ENCODE peak calls at places on chromosomes 7 and 10, in six cellular contexts. P is HCT116, B is psoas muscle, O is OCI-LY7, U is adipocyte, W is HFF-Myc. X is an unnamed sample.

GRCh38 chr10:130050008-130050407 is 60.6 kb downstream of the C10orf143 start:
- DNase-seq in P (no peak), B (no peak), O (no peak), U (no peak), W (no peak), X (no peak)

GRCh38 chr7:101943889-101944605 is 126.6 kb downstream of the CUX1 start:
- DNase-seq in P (no peak), B (no peak), O (no peak), U (no peak), W (no peak), X (no peak)

GRCh38 chr7:45026984-45027773 is 27.2 kb downstream of the CCM2 start:
- DNase-seq in P (no peak), B (no peak), O (peak; percentile 79), U (no peak), W (peak; percentile 19), X (no peak)

GRCh38 chr10:6269953-6270867 is 67.5 kb downstream of the PFKFB3 start:
- DNase-seq in P (no peak), B (no peak), O (peak; percentile 16), U (no peak), W (peak; percentile 9), X (no peak)

GRCh38 chr10:3179174-3179573 is 6.6 kb upstream of the PITRM1 start:
- DNase-seq in P (no peak), B (no peak), O (no peak), U (no peak), W (no peak), X (no peak)

GRCh38 chr7:123271856-123272255 is 72.1 kb upstream of the SLC13A1 start:
- DNase-seq in P (no peak), B (no peak), O (no peak), U (no peak), W (no peak), X (no peak)

GRCh38 chr7:123658023-123658422 is 2.4 kb downstream of the LMOD2 start:
- DNase-seq in P (no peak), B (no peak), O (no peak), U (no peak), W (no peak), X (no peak)

GRCh38 chr10:98267894-98268693 is at the start of gene LOXL4:
- DNase-seq in P (no peak), B (peak; percentile 63), O (peak; percentile 27), U (peak; percentile 64), W (no peak), X (no peak)

GRCh38 chr10:23980054-23980453 is 228.9 kb upstream of the KIAA1217 start:
- DNase-seq in P (no peak), B (no peak), O (no peak), U (no peak), W (no peak), X (no peak)

GRCh38 chr10:50470798-50471582 is 152.8 kb downstream of the SGMS1 start:
- DNase-seq in P (no peak), B (no peak), O (no peak), U (peak; percentile 26), W (no peak), X (no peak)

GRCh38 chr7:97401398-97401797 is 283.9 kb downstream of the SDHAF3 start:
- DNase-seq in P (no peak), B (no peak), O (no peak), U (no peak), W (no peak), X (peak; percentile 43)

GRCh38 chr7:15464762-15465144 is 97.1 kb downstream of the AGMO start:
- DNase-seq in P (no peak), B (no peak), O (no peak), U (no peak), W (no peak), X (no peak)

GRCh38 chr10:120456143-120456625 is 843 bp upstream of the PLPP4 start:
- DNase-seq in P (no peak), B (no peak), O (no peak), U (no peak), W (no peak), X (no peak)

GRCh38 chr7:94654764-94655561 is 970 bp downstream of the SGCE start:
- DNase-seq in P (no peak), B (no peak), O (peak; percentile 7), U (peak; percentile 75), W (no peak), X (no peak)

GRCh38 chr7:27409776-27410175 is 167.2 kb downstream of the EVX1 start:
- DNase-seq in P (no peak), B (no peak), O (no peak), U (no peak), W (peak; percentile 76), X (no peak)

GRCh38 chr10:95872158-95872711 is 35.5 kb upstream of the CC2D2B start:
- DNase-seq in P (no peak), B (no peak), O (no peak), U (no peak), W (no peak), X (no peak)

DNA sequence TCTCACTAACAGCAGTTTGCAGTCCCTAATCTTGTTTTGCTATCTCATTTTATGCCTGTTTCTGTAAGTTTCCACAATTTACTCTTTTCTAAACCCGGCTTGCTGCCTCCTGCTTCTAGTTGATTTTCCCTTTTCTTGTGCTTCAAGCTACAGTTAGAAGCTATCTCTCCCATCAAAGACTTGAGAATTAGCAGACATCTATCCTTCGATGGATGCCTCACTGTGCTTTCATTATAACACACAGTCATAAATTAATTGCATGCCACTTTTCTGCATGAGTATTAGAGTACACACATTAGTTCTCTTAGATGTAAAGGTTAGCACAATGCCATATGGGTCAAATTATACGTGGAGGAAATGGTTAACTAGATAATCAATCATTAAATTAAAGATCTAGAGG is 48.7 kb downstream of the SEMA3A start:
- DNase-seq in P (no peak), B (no peak), O (no peak), U (no peak), W (no peak), X (no peak)
- H3K4me3 ChIP-seq in P (no peak overlapping the region), B (no peak overlapping the region), O (no peak overlapping the region), U (no peak overlapping the region), W (no peak overlapping the region), X (no peak overlapping the region)

GRCh38 chr10:111410740-111411139 is 333.9 kb downstream of the ADRA2A start:
- DNase-seq in P (no peak), B (no peak), O (no peak), U (no peak), W (no peak), X (no peak)
- H3K4me3 ChIP-seq in P (no peak overlapping the region), B (no peak overlapping the region), O (no peak overlapping the region), U (no peak overlapping the region), W (no peak overlapping the region), X (no peak overlapping the region)

DNA sequence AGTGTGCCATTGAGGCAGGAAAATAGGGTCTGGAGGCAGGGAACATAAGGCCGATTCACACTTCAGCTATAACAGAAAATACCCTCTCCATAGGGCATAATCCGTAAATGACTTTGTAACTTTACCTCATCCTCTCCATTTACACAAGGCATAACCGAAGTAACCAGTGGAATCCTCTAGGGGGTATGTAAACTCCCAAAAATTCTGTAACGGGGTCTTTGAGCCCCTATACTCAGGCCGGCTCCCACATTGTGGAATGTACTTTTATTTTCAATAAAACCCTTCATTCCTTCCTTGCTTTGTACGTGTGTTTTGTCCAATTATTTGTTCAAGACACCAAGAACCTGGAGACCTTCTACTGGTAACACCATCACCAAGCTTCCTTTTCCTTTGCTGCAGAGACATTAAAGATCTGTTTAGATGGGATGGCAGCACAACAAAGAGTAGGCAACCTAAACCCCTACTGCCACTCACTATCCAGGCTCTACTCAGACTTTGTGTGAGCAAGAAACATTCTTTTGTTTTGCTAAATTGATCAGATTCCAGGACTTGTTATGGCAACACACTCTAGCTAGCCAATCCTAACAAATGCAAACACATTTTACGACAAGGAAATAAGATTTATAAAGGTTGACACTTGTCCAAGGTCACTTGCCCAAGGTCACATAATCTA is 99.3 kb downstream of the DGKI start:
- DNase-seq in P (no peak), B (no peak), O (no peak), U (no peak), W (no peak), X (no peak)
- H3K4me3 ChIP-seq in P (no peak overlapping the region), B (no peak overlapping the region), O (no peak overlapping the region), U (no peak overlapping the region), W (no peak overlapping the region), X (no peak overlapping the region)

GRCh38 chr10:18984531-18984930 is 64.1 kb upstream of the MALRD1 start:
- DNase-seq in P (no peak), B (no peak), O (no peak), U (no peak), W (no peak), X (no peak)
- H3K4me3 ChIP-seq in P (no peak overlapping the region), B (no peak overlapping the region), O (no peak overlapping the region), U (no peak overlapping the region), W (no peak overlapping the region), X (no peak overlapping the region)

DNA sequence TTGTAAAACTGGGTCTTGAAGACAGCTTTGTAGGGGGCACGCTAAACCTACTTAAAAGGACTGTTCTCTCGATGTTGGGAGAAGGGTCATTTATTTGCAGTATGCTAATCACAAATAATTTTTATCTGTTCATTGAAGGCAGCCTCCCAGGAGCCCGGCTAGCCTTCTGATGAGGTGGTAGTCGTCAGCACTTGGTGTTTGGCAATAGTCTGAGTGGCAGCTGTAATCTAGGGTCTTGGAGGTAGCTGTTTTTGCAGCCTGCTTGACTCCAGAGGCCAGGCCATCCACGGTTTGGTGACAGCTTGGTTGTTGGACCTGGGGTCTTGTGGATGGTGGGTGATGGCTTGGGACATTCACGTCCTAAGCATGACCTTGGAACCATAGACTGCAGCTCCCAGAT is 2.2 kb downstream of the GTF2IRD1 start:
- DNase-seq in P (no peak), B (no peak), O (no peak), U (no peak), W (no peak), X (no peak)
- H3K4me3 ChIP-seq in P (no peak overlapping the region), B (peak overlapping the region; percentile 80), O (no peak overlapping the region), U (no peak overlapping the region), W (no peak overlapping the region), X (no peak overlapping the region)

GRCh38 chr10:54797636-54798395 is 3.2 kb downstream of the PCDH15 start:
- DNase-seq in P (no peak), B (no peak), O (no peak), U (no peak), W (no peak), X (no peak)

GRCh38 chr10:54799491-54799890 is 1.5 kb downstream of the PCDH15 start:
- DNase-seq in P (no peak), B (no peak), O (no peak), U (no peak), W (no peak), X (no peak)

GRCh38 chr10:54796876-54797275 is 4.2 kb downstream of the PCDH15 start:
- DNase-seq in P (no peak), B (no peak), O (no peak), U (no peak), W (no peak), X (no peak)

GRCh38 chr10:54800677-54801480 is at the start of gene PCDH15:
- DNase-seq in P (no peak), B (no peak), O (peak; percentile 3), U (no peak), W (no peak), X (no peak)
- H3K4me3 ChIP-seq in P (no peak within 1 kb of the TSS), B (no peak within 1 kb of the TSS), O (no peak within 1 kb of the TSS), U (no peak within 1 kb of the TSS), W (no peak within 1 kb of the TSS), X (no peak within 1 kb of the TSS)

GRCh38 chr7:76509931-76510877 is at the start of gene UPK3B:
- DNase-seq in P (no peak), B (no peak), O (no peak), U (no peak), W (no peak), X (no peak)
- H3K4me3 ChIP-seq in P (no peak within 1 kb of the TSS), B (no peak within 1 kb of the TSS), O (no peak within 1 kb of the TSS), U (no peak within 1 kb of the TSS), W (no peak within 1 kb of the TSS), X (no peak within 1 kb of the TSS)

X was measured in SJSA1.